ENCODE peak calls at places on chromosomes 6 and 20, in six cellular contexts. Z is ascending aorta, A is thoracic aorta, V is hepatocyte, R is cardiac fibroblast, S is mucosa of descending colon. J is an unnamed sample.

GRCh38 chr6:55913213-55914195 is 38.1 kb upstream of the BMP5 start:
- DNase-seq in Z (no peak), A (no peak), V (no peak), R (no peak), S (no peak), J (no peak)

GRCh38 chr20:13212750-13213149 is 8.3 kb upstream of the ISM1 start:
- DNase-seq in Z (no peak), A (no peak), V (no peak), R (no peak), S (no peak), J (peak; percentile 89)

GRCh38 chr6:1554881-1555569 is 54.7 kb upstream of the FOXC1 start:
- DNase-seq in Z (peak; percentile 80), A (no peak), V (peak; percentile 72), R (peak; percentile 70), S (peak; percentile 73), J (peak; percentile 25)

GRCh38 chr20:61120595-61121515 is 131.2 kb upstream of the CDH4 start:
- DNase-seq in Z (peak; percentile 56), A (no peak), V (peak; percentile 84), R (peak; percentile 20), S (no peak), J (peak; percentile 45)

GRCh38 chr6:14123331-14124105 is 5.9 kb downstream of the CD83 start:
- DNase-seq in Z (no peak), A (no peak), V (no peak), R (no peak), S (no peak), J (peak; percentile 5)

GRCh38 chr6:28838289-28838633 is 85.5 kb downstream of the TRIM27 start:
- DNase-seq in Z (peak; percentile 73), A (no peak), V (peak; percentile 87), R (peak; percentile 78), S (no peak), J (peak; percentile 78)

GRCh38 chr20:40980106-40980827 is 48.4 kb upstream of the TOP1 start:
- DNase-seq in Z (no peak), A (no peak), V (no peak), R (peak; percentile 41), S (no peak), J (no peak)

GRCh38 chr6:16810411-16810810 is 49.2 kb upstream of the ATXN1 start:
- DNase-seq in Z (no peak), A (no peak), V (no peak), R (no peak), S (no peak), J (no peak)

GRCh38 chr20:46552460-46553420 is 2.3 kb upstream of the OCSTAMP start:
- DNase-seq in Z (no peak), A (no peak), V (no peak), R (no peak), S (no peak), J (no peak)

GRCh38 chr20:58656825-58657224 is 5.7 kb downstream of the STX16 start:
- DNase-seq in Z (no peak), A (no peak), V (no peak), R (no peak), S (no peak), J (no peak)

GRCh38 chr6:139336488-139336887 is 38.0 kb downstream of the CITED2 start:
- DNase-seq in Z (no peak), A (no peak), V (no peak), R (peak; percentile 73), S (no peak), J (peak; percentile 15)

GRCh38 chr20:47016068-47016664 is 121.5 kb downstream of the EYA2 start:
- DNase-seq in Z (no peak), A (no peak), V (no peak), R (no peak), S (no peak), J (peak; percentile 2)

GRCh38 chr6:38141045-38141444 is 321.5 kb downstream of the ZFAND3 start:
- DNase-seq in Z (no peak), A (no peak), V (no peak), R (no peak), S (no peak), J (no peak)

GRCh38 chr6:38136547-38136946 is 317.0 kb downstream of the ZFAND3 start:
- DNase-seq in Z (no peak), A (no peak), V (no peak), R (no peak), S (no peak), J (no peak)

GRCh38 chr6:38138374-38138773 is 318.8 kb downstream of the ZFAND3 start:
- DNase-seq in Z (no peak), A (no peak), V (no peak), R (no peak), S (no peak), J (no peak)

GRCh38 chr6:38134704-38135088 is 315.2 kb downstream of the ZFAND3 start:
- DNase-seq in Z (no peak), A (no peak), V (no peak), R (no peak), S (no peak), J (no peak)

DNA sequence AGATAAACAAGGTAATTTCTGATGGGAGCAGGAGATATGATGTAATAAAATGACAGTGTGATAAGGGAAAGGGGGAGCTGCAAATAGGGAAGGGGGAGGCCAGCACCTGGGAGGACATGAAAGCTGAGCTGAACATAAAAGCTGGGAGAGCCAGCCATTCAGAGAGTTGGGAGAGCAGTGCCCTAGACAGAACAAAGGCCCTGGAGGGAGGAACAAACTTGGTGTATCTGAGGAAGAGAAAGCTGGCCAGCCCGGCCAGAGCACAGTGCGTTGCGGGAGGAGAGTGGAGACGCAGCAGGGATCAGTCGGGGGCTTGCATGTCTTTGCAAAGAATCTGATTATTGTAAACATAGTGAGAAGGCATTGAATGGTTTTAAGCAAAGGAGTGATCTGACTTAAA is 318.1 kb downstream of the ZFAND3 start:
- DNase-seq in Z (no peak), A (no peak), V (no peak), R (no peak), S (no peak), J (no peak)
- H3K4me3 ChIP-seq in Z (no peak overlapping the region), A (no peak overlapping the region), V (no peak overlapping the region), R (no peak overlapping the region), S (no peak overlapping the region), J (no peak overlapping the region)

GRCh38 chr20:51387125-51387865 is 155.2 kb downstream of the NFATC2 start:
- DNase-seq in Z (no peak), A (no peak), V (no peak), R (no peak), S (no peak), J (no peak)

GRCh38 chr20:51384854-51385253 is 157.7 kb downstream of the NFATC2 start:
- DNase-seq in Z (no peak), A (no peak), V (no peak), R (no peak), S (no peak), J (no peak)

GRCh38 chr20:51383891-51384510 is 158.5 kb downstream of the NFATC2 start:
- DNase-seq in Z (no peak), A (no peak), V (no peak), R (no peak), S (no peak), J (no peak)

GRCh38 chr20:51386586-51386985 is 155.9 kb downstream of the NFATC2 start:
- DNase-seq in Z (no peak), A (no peak), V (no peak), R (no peak), S (no peak), J (no peak)

GRCh38 chr20:51385941-51386530 is 156.5 kb downstream of the NFATC2 start:
- DNase-seq in Z (no peak), A (no peak), V (no peak), R (peak; percentile 63), S (no peak), J (peak; percentile 54)
- TF ChIP-seq CTCF in Z (peak; percentile 32), A (no peak), V (peak; percentile 33), R (peak; percentile 76), S (no peak), J (peak; percentile 77)

GRCh38 chr20:3901028-3901746 is 12.0 kb downstream of the PANK2 start:
- DNase-seq in Z (no peak), A (no peak), V (no peak), R (peak; percentile 42), S (no peak), J (peak; percentile 59)
- H3K4me3 ChIP-seq in Z (peak overlapping the region; percentile 23), A (peak overlapping the region; percentile 52), V (no peak overlapping the region), R (no peak overlapping the region), S (no peak overlapping the region), J (peak overlapping the region; percentile 6)

DNA sequence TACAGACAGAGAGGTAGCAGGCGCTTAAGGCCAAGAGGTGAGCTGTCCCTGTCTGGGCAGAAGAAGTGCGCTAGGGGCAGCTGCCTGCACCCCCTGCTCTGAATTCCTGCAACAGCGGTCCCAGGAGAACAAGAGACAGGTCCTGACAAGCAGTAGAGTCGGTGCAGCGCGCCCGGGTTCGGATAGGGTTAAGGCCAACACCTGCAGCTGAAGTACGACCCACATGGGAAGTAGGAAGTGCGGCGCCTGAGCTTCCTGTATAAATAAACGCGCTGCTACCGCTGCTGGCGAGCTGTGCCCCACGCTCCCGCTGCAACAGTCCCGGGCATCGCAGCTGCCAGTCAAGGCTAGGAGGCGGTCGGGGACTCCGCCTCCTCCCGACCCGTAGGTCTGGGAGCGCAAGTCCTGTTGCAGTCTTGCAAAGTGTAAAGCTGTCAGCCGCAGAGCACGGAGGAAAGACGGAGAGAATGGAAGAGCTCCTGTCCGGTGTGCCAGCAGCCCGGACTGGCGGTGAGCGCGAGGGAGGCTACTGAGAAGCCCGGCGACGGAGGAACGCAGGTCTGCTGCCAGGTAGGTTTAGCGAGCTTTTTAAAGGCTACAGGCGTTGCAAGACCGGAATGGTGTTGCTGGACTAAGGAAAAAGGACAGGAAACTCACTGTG is at the start of gene RNF144B:
- DNase-seq in Z (peak; percentile 87), A (peak; percentile 40), V (peak; percentile 83), R (peak; percentile 63), S (peak; percentile 93), J (peak; percentile 34)
- TF ChIP-seq CTCF in Z (no peak), A (no peak), V (no peak), R (no peak), S (no peak), J (no peak)

DNA sequence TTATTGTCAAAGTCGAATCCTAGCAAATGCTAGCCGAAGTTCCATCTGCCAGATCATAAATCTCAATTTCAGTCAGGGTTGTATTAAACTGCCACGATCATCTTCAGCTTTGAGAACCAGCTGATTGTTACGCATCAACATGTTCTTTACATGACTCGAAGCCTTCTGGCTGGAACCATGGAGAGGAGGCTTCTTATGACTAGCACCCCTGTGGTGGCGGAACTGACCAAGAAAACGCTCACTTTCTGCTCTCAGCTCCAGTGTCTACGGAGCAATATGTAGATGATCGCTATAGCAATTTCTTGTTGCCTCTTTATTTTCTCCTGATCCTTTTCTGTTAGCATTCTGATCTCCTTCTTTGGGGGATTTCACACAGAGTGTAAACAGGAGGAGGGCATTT is 479.4 kb upstream of the SLC35B3 start:
- DNase-seq in Z (no peak), A (no peak), V (no peak), R (no peak), S (no peak), J (no peak)
- H3K4me3 ChIP-seq in Z (no peak overlapping the region), A (no peak overlapping the region), V (no peak overlapping the region), R (no peak overlapping the region), S (no peak overlapping the region), J (no peak overlapping the region)

DNA sequence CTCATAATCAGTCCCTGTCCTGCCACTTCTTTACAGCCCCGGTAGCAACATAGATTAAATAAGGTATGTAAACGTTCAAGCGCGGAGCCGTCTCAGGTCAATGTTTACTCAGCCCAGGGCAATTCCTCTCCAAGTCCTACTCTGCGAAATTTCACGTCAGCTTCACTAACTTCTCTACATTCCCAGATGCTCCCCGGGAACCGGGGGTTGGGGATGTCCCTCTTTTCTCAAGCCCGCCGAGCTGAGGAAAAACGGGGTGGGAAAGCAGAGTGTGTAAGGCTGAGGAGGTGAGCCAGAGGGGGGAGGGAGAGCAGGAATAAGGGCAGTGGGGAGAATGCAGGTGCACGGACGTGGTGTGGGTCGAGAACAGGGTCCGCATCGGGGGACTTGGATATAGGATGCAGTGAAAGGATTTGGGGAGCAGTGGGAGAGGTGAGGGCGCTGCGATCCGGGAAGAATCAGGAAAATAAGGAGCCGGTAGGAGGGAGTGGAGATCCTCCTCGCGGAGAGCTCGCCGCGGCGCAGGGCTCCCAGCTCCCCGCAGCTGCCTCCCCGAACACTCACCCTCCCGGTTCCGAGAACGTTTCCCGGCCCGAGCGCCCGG is 469 bp upstream of the TP53INP2 start:
- DNase-seq in Z (peak; percentile 79), A (no peak), V (peak; percentile 83), R (peak; percentile 44), S (peak; percentile 57), J (peak; percentile 85)
- TF ChIP-seq CTCF in Z (no peak), A (no peak), V (no peak), R (no peak), S (no peak), J (no peak)